ENCODE peak calls at places on chromosome 7, in ten cellular contexts. D, B, M, C, F, T, V, O, Y and W are unnamed samples. For H3K4me1, the result is how much of the 10 kb centered on the place peaks cover.

GRCh38 chr7:12130664-12131063 is 80.4 kb upstream of the TMEM106B start:
- DNase-seq in D (no peak), B (no peak), M (no peak), C (no peak), F (no peak), T (no peak), V (no peak), O (no peak), Y (no peak), W (no peak)

GRCh38 chr7:91267558-91267955 is 3.3 kb downstream of the FZD1 start:
- DNase-seq in D (no peak), B (no peak), M (no peak), C (no peak), F (no peak), T (no peak), V (no peak), O (no peak), Y (no peak), W (peak)

GRCh38 chr7:85095357-85095756 is 91.5 kb downstream of the SEMA3D start:
- DNase-seq in D (no peak), B (no peak), M (no peak), C (no peak), F (peak), T (no peak), V (no peak), O (no peak), Y (no peak), W (no peak)

GRCh38 chr7:85103352-85103751 is 83.5 kb downstream of the SEMA3D start:
- DNase-seq in D (no peak), B (no peak), M (no peak), C (no peak), F (peak), T (no peak), V (no peak), O (no peak), Y (peak), W (no peak)

GRCh38 chr7:31418928-31419327 is 78.4 kb upstream of the NEUROD6 start:
- DNase-seq in D (no peak), B (no peak), M (no peak), C (no peak), F (no peak), T (no peak), V (no peak), O (no peak), Y (no peak), W (no peak)

GRCh38 chr7:151724920-151725584 is 151.9 kb downstream of the PRKAG2 start:
- DNase-seq in D (peak), B (no peak), M (no peak), C (no peak), F (no peak), T (no peak), V (no peak), O (no peak), Y (no peak), W (no peak)

GRCh38 chr7:155493744-155494538 is 36.0 kb downstream of the EN2 start:
- DNase-seq in D (no peak), B (no peak), M (no peak), C (no peak), F (no peak), T (no peak), V (no peak), O (no peak), Y (no peak), W (no peak)

GRCh38 chr7:81627565-81628287 is 142.1 kb downstream of the HGF start:
- DNase-seq in D (no peak), B (no peak), M (no peak), C (no peak), F (no peak), T (no peak), V (no peak), O (no peak), Y (no peak), W (no peak)

GRCh38 chr7:1242601-1243289 is 10.1 kb downstream of the UNCX start:
- DNase-seq in D (no peak), B (no peak), M (no peak), C (no peak), F (peak), T (no peak), V (no peak), O (no peak), Y (no peak), W (peak)

GRCh38 chr7:31775511-31775910 is 88.5 kb downstream of the PPP1R17 start:
- DNase-seq in D (no peak), B (no peak), M (no peak), C (no peak), F (no peak), T (no peak), V (no peak), O (no peak), Y (no peak), W (no peak)

GRCh38 chr7:600149-600814 is 80.6 kb upstream of the PDGFA start:
- DNase-seq in D (no peak), B (no peak), M (no peak), C (no peak), F (peak), T (no peak), V (peak), O (no peak), Y (no peak), W (no peak)

GRCh38 chr7:64045301-64046040 is at the start of gene ZNF727:
- DNase-seq in D (peak), B (peak), M (no peak), C (no peak), F (peak), T (no peak), V (peak), O (peak), Y (peak), W (no peak)

GRCh38 chr7:132099163-132099562 is 477.1 kb downstream of the PLXNA4 start:
- DNase-seq in D (no peak), B (no peak), M (no peak), C (no peak), F (no peak), T (no peak), V (no peak), O (no peak), Y (no peak), W (no peak)

GRCh38 chr7:69630292-69630691 is 32.0 kb downstream of the AUTS2 start:
- DNase-seq in D (no peak), B (no peak), M (no peak), C (peak), F (no peak), T (no peak), V (no peak), O (no peak), Y (no peak), W (no peak)

GRCh38 chr7:20798694-20799121 is 12.0 kb upstream of the SP8 start:
- DNase-seq in D (no peak), B (no peak), M (no peak), C (no peak), F (no peak), T (peak), V (no peak), O (no peak), Y (no peak), W (peak)

GRCh38 chr7:157053118-157053517 is 42.7 kb upstream of the MNX1 start:
- DNase-seq in D (no peak), B (no peak), M (no peak), C (no peak), F (no peak), T (no peak), V (no peak), O (no peak), Y (no peak), W (no peak)

GRCh38 chr7:22219036-22219435 is 137.9 kb downstream of the RAPGEF5 start:
- DNase-seq in D (no peak), B (no peak), M (no peak), C (no peak), F (no peak), T (no peak), V (no peak), O (no peak), Y (no peak), W (no peak)

GRCh38 chr7:39950473-39951155 is 558 bp downstream of the CDK13 start:
- DNase-seq in D (peak), B (peak), M (no peak), C (no peak), F (peak), T (peak), V (peak), O (peak), Y (no peak), W (peak)

GRCh38 chr7:29946428-29947186 is 43.0 kb downstream of the SCRN1 start:
- DNase-seq in D (peak), B (no peak), M (no peak), C (peak), F (peak), T (peak), V (no peak), O (peak), Y (peak), W (peak)

GRCh38 chr7:64665980-64666674 is at the start of gene ZNF107:
- DNase-seq in D (peak), B (peak), M (peak), C (peak), F (peak), T (peak), V (peak), O (peak), Y (peak), W (peak)

GRCh38 chr7:85019778-85020177 is 167.1 kb downstream of the SEMA3D start:
- DNase-seq in D (no peak), B (no peak), M (no peak), C (no peak), F (no peak), T (no peak), V (no peak), O (no peak), Y (no peak), W (no peak)

GRCh38 chr7:106167439-106168136 is 55.5 kb upstream of the SYPL1 start:
- DNase-seq in D (no peak), B (no peak), M (no peak), C (no peak), F (no peak), T (no peak), V (no peak), O (no peak), Y (no peak), W (no peak)

GRCh38 chr7:50477640-50478039 is 27.5 kb upstream of the FIGNL1 start:
- DNase-seq in D (peak), B (no peak), M (no peak), C (no peak), F (no peak), T (no peak), V (no peak), O (no peak), Y (no peak), W (no peak)

GRCh38 chr7:158973941-158974785 is 117.8 kb downstream of the DYNC2I1 start:
- DNase-seq in D (no peak), B (no peak), M (no peak), C (no peak), F (no peak), T (no peak), V (no peak), O (no peak), Y (no peak), W (no peak)

GRCh38 chr7:38630720-38631673 is at the start of gene AMPH:
- DNase-seq in D (peak), B (no peak), M (peak), C (peak), F (peak), T (peak), V (no peak), O (peak), Y (no peak), W (peak)

GRCh38 chr7:26141077-26141476 is 10.9 kb upstream of the NFE2L3 start:
- DNase-seq in D (no peak), B (no peak), M (no peak), C (no peak), F (no peak), T (no peak), V (no peak), O (no peak), Y (no peak), W (no peak)

DNA sequence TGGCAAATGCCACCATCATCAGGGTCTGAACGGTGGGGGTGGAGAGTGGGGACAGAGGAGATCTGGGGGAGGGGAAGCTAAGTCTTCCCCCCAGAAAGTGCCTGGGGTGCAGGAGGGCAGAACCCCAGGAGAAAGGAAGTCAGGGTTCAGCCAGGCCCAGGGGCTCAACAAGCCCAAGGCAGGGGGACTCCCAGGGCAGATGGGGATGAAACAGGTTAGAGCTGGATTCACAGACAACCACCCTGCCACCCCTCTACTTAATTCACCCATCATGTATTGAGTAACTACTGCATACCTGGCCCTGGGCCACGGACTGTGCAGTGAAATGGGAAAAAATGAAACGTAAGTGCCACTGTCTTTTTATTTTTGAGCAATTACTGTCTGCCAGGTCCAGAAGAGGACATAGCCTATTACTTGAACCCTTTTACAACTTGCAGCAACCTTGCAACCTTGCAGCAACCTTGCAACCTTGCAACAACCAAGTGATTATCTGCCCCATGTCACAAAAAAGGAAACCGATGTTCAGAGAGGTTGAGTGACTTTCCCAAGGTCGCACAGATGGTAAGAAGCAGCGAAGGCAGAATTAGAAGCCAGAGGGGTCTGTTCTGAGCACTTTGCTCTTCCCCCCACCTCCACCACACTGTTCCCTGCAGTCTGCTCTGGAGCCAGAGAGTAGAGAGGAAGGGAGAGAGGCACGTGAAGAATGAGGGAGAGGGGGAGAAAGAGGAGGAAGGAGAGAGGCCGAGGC is 4.8 kb downstream of the ELN start:
- DNase-seq in D (no peak), B (no peak), M (no peak), C (no peak), F (peak), T (no peak), V (no peak), O (no peak), Y (no peak), W (no peak)
- H3K4me1 ChIP-seq in D (under half), B (under half), M (under half), C (under half), F (under half), T (under half), V (under half), O (under half), Y (under half), W (under half)

GRCh38 chr7:143407296-143408246 is 1.1 kb downstream of the EPHA1 start:
- DNase-seq in D (no peak), B (peak), M (peak), C (no peak), F (no peak), T (no peak), V (no peak), O (no peak), Y (no peak), W (peak)

GRCh38 chr7:143408686-143409551 is at the start of gene EPHA1:
- DNase-seq in D (no peak), B (peak), M (peak), C (no peak), F (no peak), T (peak), V (peak), O (peak), Y (no peak), W (peak)

GRCh38 chr7:143405671-143406352 is 2.8 kb downstream of the EPHA1 start:
- DNase-seq in D (no peak), B (no peak), M (peak), C (no peak), F (no peak), T (peak), V (no peak), O (no peak), Y (no peak), W (peak)

GRCh38 chr7:143410523-143411004 is 1.9 kb upstream of the EPHA1 start:
- DNase-seq in D (no peak), B (no peak), M (no peak), C (no peak), F (no peak), T (no peak), V (no peak), O (no peak), Y (no peak), W (peak)

DNA sequence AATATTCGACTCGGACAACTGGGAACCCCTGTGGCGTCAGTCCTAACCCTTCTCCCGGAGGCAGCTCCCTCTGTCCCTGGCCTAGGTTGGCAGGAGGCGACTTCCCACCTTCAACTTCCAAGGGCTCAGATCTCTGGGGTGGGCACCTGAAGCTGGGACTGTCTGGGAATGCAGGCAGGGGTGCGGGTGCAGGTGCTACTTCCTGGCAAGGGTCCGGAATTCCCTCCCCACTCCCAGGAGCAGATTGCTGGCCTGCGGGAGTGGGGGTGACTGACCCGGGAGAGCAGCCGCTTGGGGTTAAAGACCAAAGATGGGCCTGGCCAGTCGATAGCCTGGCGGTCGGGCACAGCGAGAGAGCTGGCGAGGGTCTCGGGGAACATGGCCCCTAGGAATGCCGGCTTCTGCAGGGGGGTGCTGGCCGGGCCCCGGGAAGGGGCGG is 390 bp downstream of the EPHA1 start:
- DNase-seq in D (no peak), B (no peak), M (no peak), C (no peak), F (no peak), T (no peak), V (no peak), O (no peak), Y (no peak), W (no peak)
- H3K4me1 ChIP-seq in D (under half), B (under half), M (under half), C (under half), F (under half), T (under half), V (under half), O (under half), Y (under half), W (under half)

DNA sequence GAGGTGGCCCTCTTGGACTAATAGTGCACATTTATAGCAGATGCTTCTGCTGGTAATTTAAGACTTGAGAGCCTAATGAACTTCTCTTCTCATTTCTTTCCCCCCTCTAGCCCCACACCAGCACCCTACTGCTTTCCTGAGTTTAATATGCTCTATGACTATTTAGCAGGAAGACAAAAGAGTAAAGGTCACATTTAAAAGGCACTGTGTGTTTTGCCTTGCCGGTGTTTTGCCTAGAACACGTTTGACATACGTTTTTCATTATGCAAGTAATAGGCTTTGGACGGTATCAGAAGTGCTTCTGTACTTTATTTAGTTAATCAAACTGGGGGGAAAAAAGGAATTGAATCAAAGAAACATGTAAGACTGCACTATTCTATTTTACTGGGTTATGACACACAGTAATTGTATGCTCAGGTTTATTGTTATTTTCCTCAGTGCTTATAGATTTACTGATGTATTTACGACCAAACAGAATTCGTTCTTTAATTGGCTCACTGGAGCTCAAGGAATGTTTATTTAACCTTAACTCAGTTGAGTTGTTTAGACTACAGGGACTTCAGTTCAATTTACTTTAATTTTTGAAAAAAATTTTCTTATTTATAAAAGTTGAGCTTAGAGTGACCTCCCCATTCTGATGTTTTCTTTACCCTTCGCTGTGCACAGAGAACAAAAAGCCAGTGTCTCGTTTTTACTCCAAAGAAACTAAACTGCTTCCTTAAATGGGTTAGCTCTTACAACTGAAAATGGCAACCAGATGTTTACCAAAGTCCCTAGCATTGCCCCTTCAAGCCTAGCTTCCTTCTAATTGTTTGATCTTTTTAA is 35.4 kb downstream of the CPED1 start:
- DNase-seq in D (no peak), B (no peak), M (no peak), C (no peak), F (no peak), T (no peak), V (no peak), O (no peak), Y (no peak), W (no peak)
- H3K4me1 ChIP-seq in D (under half), B (under half), M (under half), C (under half), F (under half), T (under half), V (under half), O (under half), Y (under half), W (under half)

DNA sequence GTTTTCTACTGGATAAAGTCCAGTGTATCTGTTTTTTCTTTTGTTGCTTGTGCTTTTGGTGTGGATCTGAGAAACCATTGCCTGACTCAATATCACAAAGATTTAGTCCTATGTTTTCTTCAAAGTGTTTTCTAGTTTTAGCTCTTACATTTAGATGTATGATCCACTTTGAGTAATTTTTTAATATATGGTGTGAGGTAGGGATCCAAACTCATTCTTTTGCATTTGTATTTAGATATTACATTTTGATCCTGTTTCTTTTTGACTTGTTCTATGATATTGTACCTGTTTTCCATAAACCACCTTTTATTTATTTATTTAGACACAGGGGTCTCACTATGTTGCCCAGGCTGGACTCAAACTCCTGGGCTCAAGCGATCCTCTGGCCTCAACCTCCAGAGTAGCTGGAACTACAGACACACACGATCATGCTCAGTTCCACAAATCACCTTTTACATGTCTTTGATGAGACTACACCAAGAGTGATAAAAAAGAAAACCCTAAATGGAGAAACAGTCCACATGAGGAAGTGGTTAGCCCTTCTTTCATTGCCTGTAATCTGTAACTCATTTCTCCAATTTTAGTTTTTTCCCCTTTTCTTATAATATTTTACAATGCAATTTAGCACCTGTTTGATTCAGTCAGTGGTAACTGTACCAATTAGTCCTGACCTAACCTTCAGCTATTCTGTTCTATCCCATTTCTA is 86.0 kb downstream of the SLC37A3 start:
- DNase-seq in D (no peak), B (no peak), M (no peak), C (no peak), F (no peak), T (no peak), V (no peak), O (no peak), Y (no peak), W (no peak)
- H3K4me1 ChIP-seq in D (under half), B (under half), M (under half), C (under half), F (under half), T (under half), V (under half), O (under half), Y (under half), W (under half)

GRCh38 chr7:24825315-24825917 is 68.2 kb upstream of the GSDME start:
- DNase-seq in D (no peak), B (no peak), M (no peak), C (peak), F (no peak), T (no peak), V (no peak), O (no peak), Y (no peak), W (no peak)

GRCh38 chr7:24824896-24825295 is 67.6 kb upstream of the GSDME start:
- DNase-seq in D (no peak), B (no peak), M (no peak), C (no peak), F (no peak), T (no peak), V (no peak), O (no peak), Y (no peak), W (no peak)

GRCh38 chr7:24827027-24827426 is 69.8 kb upstream of the GSDME start:
- DNase-seq in D (no peak), B (no peak), M (no peak), C (no peak), F (no peak), T (no peak), V (no peak), O (no peak), Y (no peak), W (no peak)

GRCh38 chr7:24826662-24827020 is 69.4 kb upstream of the GSDME start:
- DNase-seq in D (no peak), B (peak), M (no peak), C (no peak), F (no peak), T (no peak), V (no peak), O (no peak), Y (no peak), W (no peak)

GRCh38 chr7:24825931-24826661 is 68.8 kb upstream of the GSDME start:
- DNase-seq in D (no peak), B (no peak), M (peak), C (peak), F (no peak), T (no peak), V (no peak), O (peak), Y (no peak), W (peak)
- H3K4me1 ChIP-seq in D (half or more), B (half or more), M (under half), C (half or more), F (under half), T (under half), V (under half), O (under half), Y (under half), W (under half)